ENCODE peak calls at places on chromosome 6, in ten cellular contexts. V is lower leg skin; A is NCI-H69; G is activated CD4-positive, alpha-beta T cell treated with anti-CD3 and anti-CD28 coated beads, Interleukin-2, amount 50 U/mL, for 24 hours; J is amniotic epithelial cell; M is GM04504; C is T-helper 2 cell; E is stimulated activated CD8-positive, alpha-beta memory T cell treated with anti-CD3 and anti-CD28 coated beads, Interleukin-7, amount 100 ng/mL, for 4 hours; F is AG09309; D is mucosa of gallbladder. Q is an unnamed sample.

GRCh38 chr6:7264041-7264440 is 49.0 kb downstream of the SSR1 start:
- DNase-seq in C (no peak), E (no peak), M (no peak), V (peak), G (no peak), A (no peak), J (no peak), F (no peak), D (no peak), Q (no peak)

GRCh38 chr6:15791401-15792137 is 128.7 kb upstream of the DTNBP1 start:
- DNase-seq in J (no peak), G (no peak), V (no peak), E (no peak), F (no peak), M (no peak), A (no peak), C (no peak), D (peak), Q (no peak)

GRCh38 chr6:107704377-107705013 is 119.6 kb downstream of the SCML4 start:
- DNase-seq in C (no peak), A (peak), F (no peak), E (no peak), J (peak), V (peak), G (no peak), M (no peak), D (peak), Q (peak)

GRCh38 chr6:9225441-9225871 is 790.1 kb upstream of the SLC35B3 start:
- DNase-seq in A (no peak), F (peak), D (no peak), G (no peak), C (no peak), V (no peak), E (no peak), J (peak), M (peak), Q (no peak)

GRCh38 chr6:35008858-35009257 is 119.8 kb downstream of the ANKS1A start:
- DNase-seq in V (no peak), D (no peak), J (no peak), A (no peak), M (no peak), F (no peak), E (no peak), G (no peak), C (no peak), Q (peak)

GRCh38 chr6:37459981-37460800 is 27.2 kb downstream of the CMTR1 start:
- DNase-seq in D (no peak), V (no peak), A (peak), J (no peak), E (no peak), C (no peak), G (no peak), F (no peak), M (no peak), Q (no peak)

GRCh38 chr6:138286698-138287097 is 68.4 kb upstream of the PBOV1 start:
- DNase-seq in G (no peak), A (no peak), D (no peak), E (no peak), M (no peak), V (no peak), J (no peak), C (no peak), F (no peak), Q (no peak)

GRCh38 chr6:136822051-136822378 is 377 bp upstream of the PEX7 start:
- DNase-seq in D (peak), G (peak), V (no peak), C (no peak), M (no peak), F (no peak), J (peak), A (peak), E (peak), Q (no peak)

GRCh38 chr6:161135695-161136591 is 137.9 kb downstream of the AGPAT4 start:
- DNase-seq in M (no peak), F (no peak), J (no peak), E (no peak), D (no peak), C (no peak), A (no peak), V (peak), G (no peak), Q (no peak)

GRCh38 chr6:160973311-160973710 is 18.3 kb upstream of the MAP3K4 start:
- DNase-seq in D (peak), M (no peak), V (no peak), G (no peak), C (no peak), A (no peak), J (peak), F (no peak), E (no peak), Q (no peak)

GRCh38 chr6:107292570-107293285 is 166.6 kb downstream of the PDSS2 start:
- DNase-seq in F (no peak), E (no peak), D (no peak), V (no peak), M (no peak), J (peak), G (no peak), A (peak), C (no peak), Q (peak)

GRCh38 chr6:85675030-85675819 is 32.5 kb upstream of the SYNCRIP start:
- DNase-seq in V (no peak), J (peak), A (peak), M (no peak), D (no peak), F (no peak), C (no peak), E (no peak), G (no peak), Q (no peak)

GRCh38 chr6:63802606-63803206 is 167.1 kb downstream of the PHF3 start:
- DNase-seq in M (no peak), G (no peak), A (peak), C (no peak), V (no peak), D (no peak), E (no peak), J (peak), F (no peak), Q (peak)

GRCh38 chr6:149234051-149234962 is 83.2 kb upstream of the TAB2 start:
- DNase-seq in C (no peak), D (no peak), G (peak), J (peak), V (no peak), M (no peak), F (peak), E (no peak), A (no peak), Q (no peak)

GRCh38 chr6:21634582-21634981 is 41.0 kb downstream of the SOX4 start:
- DNase-seq in F (peak), A (peak), D (no peak), V (no peak), J (peak), C (no peak), E (no peak), G (no peak), M (peak), Q (no peak)

GRCh38 chr6:149761438-149761837 is 11.9 kb downstream of the PCMT1 start:
- DNase-seq in D (no peak), G (no peak), A (no peak), C (no peak), E (no peak), F (no peak), J (no peak), M (no peak), V (no peak), Q (no peak)

GRCh38 chr6:3664641-3665041 is 86.9 kb downstream of the PXDC1 start:
- DNase-seq in J (peak), E (no peak), D (no peak), A (peak), G (no peak), V (no peak), C (no peak), M (no peak), F (no peak), Q (peak)

GRCh38 chr6:46234156-46234556 is 63.4 kb upstream of the ENPP5 start:
- DNase-seq in J (no peak), G (no peak), V (no peak), M (no peak), D (peak), E (no peak), A (no peak), C (no peak), F (no peak), Q (no peak)

GRCh38 chr6:164370773-164371172 is 938.6 kb downstream of the C6orf118 start:
- DNase-seq in G (no peak), E (no peak), D (no peak), F (no peak), M (no peak), V (no peak), J (no peak), A (no peak), C (no peak), Q (no peak)

GRCh38 chr6:143232849-143233248 is 172.2 kb downstream of the AIG1 start:
- DNase-seq in G (no peak), A (peak), V (no peak), F (no peak), D (no peak), M (no peak), J (peak), E (no peak), C (no peak), Q (no peak)

GRCh38 chr6:3961581-3962225 is 112.5 kb downstream of the FAM50B start:
- DNase-seq in V (no peak), E (no peak), G (no peak), F (no peak), D (no peak), C (no peak), J (no peak), A (no peak), M (no peak), Q (no peak)

GRCh38 chr6:108714012-108714773 is 134.0 kb upstream of the ARMC2 start:
- DNase-seq in D (peak), V (no peak), C (no peak), M (peak), J (peak), E (no peak), F (no peak), G (no peak), A (no peak), Q (no peak)

GRCh38 chr6:56890683-56891429 is 64.1 kb upstream of the BEND6 start:
- DNase-seq in A (no peak), E (no peak), V (no peak), G (no peak), F (peak), M (peak), C (no peak), J (peak), D (no peak), Q (peak)

GRCh38 chr6:165660881-165661415 is 2.1 kb downstream of the PDE10A start:
- DNase-seq in G (no peak), D (no peak), J (no peak), E (no peak), V (no peak), C (no peak), M (no peak), A (no peak), F (no peak), Q (no peak)

GRCh38 chr6:7201732-7202541 is 94.2 kb downstream of the RREB1 start:
- DNase-seq in M (no peak), J (no peak), A (no peak), F (no peak), C (no peak), E (peak), V (no peak), G (no peak), D (peak), Q (peak)

GRCh38 chr6:151350442-151351145 is 40.8 kb downstream of the ZBTB2 start:
- DNase-seq in M (no peak), E (no peak), F (no peak), J (no peak), C (no peak), V (peak), A (no peak), G (no peak), D (no peak), Q (no peak)

GRCh38 chr6:43267619-43268347 is 24.5 kb downstream of the TTBK1 start:
- DNase-seq in C (no peak), D (peak), V (no peak), J (no peak), F (no peak), A (peak), E (no peak), G (no peak), M (no peak), Q (no peak)

GRCh38 chr6:41370488-41371111 is 35.2 kb downstream of the NCR2 start:
- DNase-seq in E (no peak), M (no peak), V (no peak), C (no peak), F (no peak), A (peak), D (no peak), G (no peak), J (no peak), Q (no peak)

GRCh38 chr6:99522531-99522930 is 7.3 kb upstream of the USP45 start:
- DNase-seq in E (no peak), C (no peak), G (no peak), V (no peak), F (peak), M (peak), A (no peak), D (no peak), J (peak), Q (no peak)

GRCh38 chr6:44652551-44652950 is 265.0 kb downstream of the CDC5L start:
- DNase-seq in J (peak), M (no peak), V (no peak), D (no peak), C (no peak), A (no peak), G (no peak), E (no peak), F (no peak), Q (no peak)

GRCh38 chr6:25477006-25477590 is 174.9 kb upstream of the SCGN start:
- DNase-seq in J (peak), F (no peak), V (no peak), M (no peak), D (no peak), G (peak), E (no peak), A (no peak), C (no peak), Q (no peak)

GRCh38 chr6:90575267-90575666 is 11.6 kb downstream of the MAP3K7 start:
- DNase-seq in G (no peak), D (no peak), C (no peak), F (no peak), J (no peak), M (no peak), E (no peak), A (no peak), V (no peak), Q (no peak)

GRCh38 chr6:17656092-17656491 is 50.6 kb downstream of the NUP153 start:
- DNase-seq in V (no peak), J (peak), A (peak), G (no peak), C (no peak), D (no peak), E (no peak), F (no peak), M (no peak), Q (no peak)

GRCh38 chr6:157552171-157552747 is 171.3 kb downstream of the ZDHHC14 start:
- DNase-seq in V (peak), E (no peak), M (no peak), G (no peak), D (no peak), C (no peak), A (peak), J (no peak), F (no peak), Q (no peak)